ENCODE peak calls at places on chromosome 19, in eight cellular contexts. One of them, this sample, is unnamed.

GRCh38 chr19:47183579-47183978 is 47.4 kb downstream of the BBC3 start:
- DNase-seq in GM13976: no peak
- DNase-seq in epithelial cell of esophagus: no peak
- DNase-seq in HFFc6: no peak
- DNase-seq in neural crest cell: no peak
- DNase-seq in A549: no peak
- DNase-seq in ovary: no peak
- DNase-seq in astrocyte of the cerebellum: no peak
- DNase-seq in this sample: no peak

GRCh38 chr19:6769006-6769637 is 1.9 kb upstream of the SH2D3A start:
- DNase-seq in A549: no peak
- DNase-seq in epithelial cell of esophagus: peak
- DNase-seq in HFFc6: no peak
- DNase-seq in astrocyte of the cerebellum: no peak
- DNase-seq in GM13976: peak
- DNase-seq in ovary: no peak
- DNase-seq in neural crest cell: no peak
- DNase-seq in this sample: no peak

GRCh38 chr19:41670755-41671154 is 17.3 kb downstream of the CEACAM7 start:
- DNase-seq in epithelial cell of esophagus: no peak
- DNase-seq in GM13976: no peak
- DNase-seq in neural crest cell: no peak
- DNase-seq in ovary: no peak
- DNase-seq in HFFc6: no peak
- DNase-seq in astrocyte of the cerebellum: no peak
- DNase-seq in A549: no peak
- DNase-seq in this sample: no peak

GRCh38 chr19:49436381-49437017 is 4.8 kb downstream of the SLC17A7 start:
- DNase-seq in astrocyte of the cerebellum: no peak
- DNase-seq in HFFc6: no peak
- DNase-seq in epithelial cell of esophagus: no peak
- DNase-seq in neural crest cell: no peak
- DNase-seq in A549: no peak
- DNase-seq in GM13976: peak
- DNase-seq in ovary: no peak
- DNase-seq in this sample: no peak

GRCh38 chr19:21604351-21604926 is 99.0 kb downstream of the ZNF429 start:
- DNase-seq in GM13976: no peak
- DNase-seq in neural crest cell: no peak
- DNase-seq in epithelial cell of esophagus: peak
- DNase-seq in ovary: no peak
- DNase-seq in HFFc6: peak
- DNase-seq in astrocyte of the cerebellum: no peak
- DNase-seq in A549: no peak
- DNase-seq in this sample: no peak

GRCh38 chr19:5314012-5314906 is 26.4 kb downstream of the PTPRS start:
- DNase-seq in neural crest cell: no peak
- DNase-seq in astrocyte of the cerebellum: no peak
- DNase-seq in A549: peak
- DNase-seq in GM13976: no peak
- DNase-seq in epithelial cell of esophagus: no peak
- DNase-seq in HFFc6: no peak
- DNase-seq in ovary: no peak
- DNase-seq in this sample: no peak

GRCh38 chr19:28793391-28794168 is 419.4 kb downstream of the UQCRFS1 start:
- DNase-seq in neural crest cell: peak
- DNase-seq in HFFc6: no peak
- DNase-seq in astrocyte of the cerebellum: no peak
- DNase-seq in A549: no peak
- DNase-seq in GM13976: no peak
- DNase-seq in ovary: no peak
- DNase-seq in epithelial cell of esophagus: no peak
- DNase-seq in this sample: no peak

GRCh38 chr19:18414504-18415176 is 4.6 kb upstream of the SSBP4 start:
- DNase-seq in HFFc6: no peak
- DNase-seq in neural crest cell: no peak
- DNase-seq in astrocyte of the cerebellum: no peak
- DNase-seq in A549: no peak
- DNase-seq in GM13976: peak
- DNase-seq in ovary: peak
- DNase-seq in epithelial cell of esophagus: no peak
- DNase-seq in this sample: peak

GRCh38 chr19:307793-308420 is 16.7 kb upstream of the PLPP2 start:
- DNase-seq in epithelial cell of esophagus: no peak
- DNase-seq in A549: no peak
- DNase-seq in GM13976: no peak
- DNase-seq in neural crest cell: no peak
- DNase-seq in HFFc6: no peak
- DNase-seq in ovary: no peak
- DNase-seq in astrocyte of the cerebellum: no peak
- DNase-seq in this sample: no peak

GRCh38 chr19:11214387-11214786 is 17.0 kb upstream of the KANK2 start:
- DNase-seq in A549: no peak
- DNase-seq in HFFc6: no peak
- DNase-seq in GM13976: no peak
- DNase-seq in epithelial cell of esophagus: no peak
- DNase-seq in neural crest cell: no peak
- DNase-seq in astrocyte of the cerebellum: no peak
- DNase-seq in ovary: no peak
- DNase-seq in this sample: no peak

GRCh38 chr19:48975947-48976847 is 11.1 kb downstream of the FTL start:
- DNase-seq in neural crest cell: peak
- DNase-seq in astrocyte of the cerebellum: no peak
- DNase-seq in A549: peak
- DNase-seq in GM13976: peak
- DNase-seq in HFFc6: no peak
- DNase-seq in ovary: no peak
- DNase-seq in epithelial cell of esophagus: no peak
- DNase-seq in this sample: no peak

GRCh38 chr19:48842744-48843162 is 6.5 kb upstream of the HSD17B14 start:
- DNase-seq in epithelial cell of esophagus: peak
- DNase-seq in HFFc6: peak
- DNase-seq in A549: peak
- DNase-seq in GM13976: peak
- DNase-seq in neural crest cell: peak
- DNase-seq in ovary: peak
- DNase-seq in astrocyte of the cerebellum: no peak
- DNase-seq in this sample: no peak

GRCh38 chr19:33684550-33685303 is 63.0 kb downstream of the CHST8 start:
- DNase-seq in astrocyte of the cerebellum: no peak
- DNase-seq in HFFc6: no peak
- DNase-seq in epithelial cell of esophagus: no peak
- DNase-seq in GM13976: no peak
- DNase-seq in ovary: no peak
- DNase-seq in A549: no peak
- DNase-seq in neural crest cell: peak
- DNase-seq in this sample: peak

GRCh38 chr19:33704271-33704670 is 82.5 kb downstream of the CHST8 start:
- DNase-seq in epithelial cell of esophagus: no peak
- DNase-seq in neural crest cell: no peak
- DNase-seq in A549: no peak
- DNase-seq in GM13976: no peak
- DNase-seq in ovary: no peak
- DNase-seq in HFFc6: no peak
- DNase-seq in astrocyte of the cerebellum: no peak
- DNase-seq in this sample: peak

GRCh38 chr19:11540642-11541041 is 2.0 kb downstream of the CNN1 start:
- DNase-seq in HFFc6: no peak
- DNase-seq in neural crest cell: no peak
- DNase-seq in astrocyte of the cerebellum: no peak
- DNase-seq in ovary: no peak
- DNase-seq in A549: no peak
- DNase-seq in GM13976: no peak
- DNase-seq in epithelial cell of esophagus: no peak
- DNase-seq in this sample: no peak

GRCh38 chr19:28313633-28314032 is 899.3 kb downstream of the UQCRFS1 start:
- DNase-seq in epithelial cell of esophagus: no peak
- DNase-seq in ovary: peak
- DNase-seq in HFFc6: no peak
- DNase-seq in A549: no peak
- DNase-seq in astrocyte of the cerebellum: peak
- DNase-seq in neural crest cell: no peak
- DNase-seq in GM13976: no peak
- DNase-seq in this sample: no peak

GRCh38 chr19:48491793-48492123 is 19.9 kb downstream of the LMTK3 start:
- DNase-seq in epithelial cell of esophagus: no peak
- DNase-seq in HFFc6: no peak
- DNase-seq in neural crest cell: no peak
- DNase-seq in A549: no peak
- DNase-seq in astrocyte of the cerebellum: no peak
- DNase-seq in GM13976: no peak
- DNase-seq in ovary: no peak
- DNase-seq in this sample: no peak

GRCh38 chr19:5225486-5226345 is 114.9 kb downstream of the PTPRS start:
- DNase-seq in GM13976: no peak
- DNase-seq in astrocyte of the cerebellum: no peak
- DNase-seq in ovary: no peak
- DNase-seq in neural crest cell: peak
- DNase-seq in epithelial cell of esophagus: no peak
- DNase-seq in HFFc6: no peak
- DNase-seq in A549: no peak
- DNase-seq in this sample: no peak

GRCh38 chr19:56245062-56245740 is 27.3 kb upstream of the EDDM13 start:
- DNase-seq in astrocyte of the cerebellum: no peak
- DNase-seq in ovary: no peak
- DNase-seq in neural crest cell: no peak
- DNase-seq in GM13976: no peak
- DNase-seq in A549: no peak
- DNase-seq in epithelial cell of esophagus: peak
- DNase-seq in HFFc6: peak
- DNase-seq in this sample: no peak

GRCh38 chr19:33646306-33646705 is 24.6 kb downstream of the CHST8 start:
- DNase-seq in astrocyte of the cerebellum: no peak
- DNase-seq in GM13976: no peak
- DNase-seq in epithelial cell of esophagus: no peak
- DNase-seq in ovary: no peak
- DNase-seq in neural crest cell: no peak
- DNase-seq in HFFc6: no peak
- DNase-seq in A549: no peak
- DNase-seq in this sample: no peak

GRCh38 chr19:17889609-17890214 is 18.0 kb downstream of the SLC5A5 start:
- DNase-seq in GM13976: peak
- DNase-seq in HFFc6: peak
- DNase-seq in astrocyte of the cerebellum: peak
- DNase-seq in ovary: no peak
- DNase-seq in epithelial cell of esophagus: peak
- DNase-seq in A549: peak
- DNase-seq in neural crest cell: peak
- DNase-seq in this sample: no peak

GRCh38 chr19:33490041-33490451 is 31.5 kb downstream of the PEPD start:
- DNase-seq in A549: no peak
- DNase-seq in HFFc6: no peak
- DNase-seq in GM13976: no peak
- DNase-seq in astrocyte of the cerebellum: no peak
- DNase-seq in ovary: no peak
- DNase-seq in neural crest cell: no peak
- DNase-seq in epithelial cell of esophagus: no peak
- DNase-seq in this sample: no peak

GRCh38 chr19:36668646-36669045 is 2.0 kb upstream of the ZNF461 start:
- DNase-seq in epithelial cell of esophagus: no peak
- DNase-seq in neural crest cell: no peak
- DNase-seq in A549: no peak
- DNase-seq in astrocyte of the cerebellum: no peak
- DNase-seq in HFFc6: no peak
- DNase-seq in GM13976: no peak
- DNase-seq in ovary: no peak
- DNase-seq in this sample: no peak

GRCh38 chr19:50513746-50514345 is at the start of gene ASPDH:
- DNase-seq in A549: no peak
- DNase-seq in GM13976: no peak
- DNase-seq in HFFc6: no peak
- DNase-seq in astrocyte of the cerebellum: no peak
- DNase-seq in neural crest cell: no peak
- DNase-seq in epithelial cell of esophagus: no peak
- DNase-seq in ovary: no peak
- DNase-seq in this sample: no peak
- TF ChIP-seq CTCF in A549: no peak
- TF ChIP-seq CTCF in GM13976: no peak
- TF ChIP-seq CTCF in HFFc6: no peak
- TF ChIP-seq CTCF in astrocyte of the cerebellum: no peak
- TF ChIP-seq CTCF in neural crest cell: no peak
- TF ChIP-seq CTCF in epithelial cell of esophagus: no peak
- TF ChIP-seq CTCF in ovary: no peak
- TF ChIP-seq CTCF in this sample: no peak

GRCh38 chr19:32287811-32288227 is 57.6 kb upstream of the ZNF507 start:
- DNase-seq in A549: peak
- DNase-seq in epithelial cell of esophagus: peak
- DNase-seq in astrocyte of the cerebellum: peak
- DNase-seq in GM13976: no peak
- DNase-seq in neural crest cell: peak
- DNase-seq in HFFc6: peak
- DNase-seq in ovary: peak
- DNase-seq in this sample: no peak
- TF ChIP-seq CTCF in A549: peak
- TF ChIP-seq CTCF in epithelial cell of esophagus: peak
- TF ChIP-seq CTCF in astrocyte of the cerebellum: peak
- TF ChIP-seq CTCF in GM13976: peak
- TF ChIP-seq CTCF in neural crest cell: peak
- TF ChIP-seq CTCF in HFFc6: peak
- TF ChIP-seq CTCF in ovary: no peak
- TF ChIP-seq CTCF in this sample: peak

DNA sequence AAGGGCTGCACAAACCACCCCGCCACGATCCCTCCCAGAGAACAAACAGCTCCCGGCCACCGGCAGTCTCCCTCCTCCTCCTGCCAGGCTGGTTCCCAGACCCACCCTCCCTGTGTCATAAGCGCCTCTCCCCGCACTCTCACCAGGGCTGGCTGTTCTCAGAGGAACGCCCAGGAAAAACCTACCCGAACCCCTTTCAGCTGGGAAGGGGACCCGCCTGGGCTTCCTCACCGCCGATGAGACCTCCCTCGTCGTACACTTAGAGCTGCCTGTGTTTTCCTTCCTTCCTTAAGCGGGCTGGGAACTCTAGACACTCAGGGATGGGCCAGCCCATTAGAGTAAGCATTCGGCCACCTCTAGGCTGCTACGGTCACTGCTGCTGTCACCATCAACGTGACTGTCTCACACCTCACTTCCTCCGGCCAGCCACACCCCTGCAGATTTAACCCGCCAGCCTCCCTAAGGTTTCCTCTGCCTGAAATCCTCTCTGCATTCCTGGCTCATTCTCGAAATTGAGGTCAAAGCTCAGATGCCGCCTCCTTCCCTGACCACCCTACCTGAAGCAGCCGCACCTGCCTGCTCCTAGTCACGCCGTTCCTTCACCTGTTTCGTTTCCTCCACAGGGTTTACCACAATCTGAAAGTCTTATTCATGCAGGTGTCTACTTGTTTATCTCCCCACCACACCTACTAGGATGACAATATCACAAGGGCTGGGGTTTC is 6.3 kb upstream of the RDH13 start:
- DNase-seq in A549: peak
- DNase-seq in astrocyte of the cerebellum: no peak
- DNase-seq in HFFc6: no peak
- DNase-seq in GM13976: no peak
- DNase-seq in epithelial cell of esophagus: peak
- DNase-seq in ovary: no peak
- DNase-seq in neural crest cell: no peak
- DNase-seq in this sample: peak
- TF ChIP-seq CTCF in A549: no peak
- TF ChIP-seq CTCF in astrocyte of the cerebellum: no peak
- TF ChIP-seq CTCF in HFFc6: no peak
- TF ChIP-seq CTCF in GM13976: no peak
- TF ChIP-seq CTCF in epithelial cell of esophagus: no peak
- TF ChIP-seq CTCF in ovary: no peak
- TF ChIP-seq CTCF in neural crest cell: no peak
- TF ChIP-seq CTCF in this sample: no peak

GRCh38 chr19:3057275-3057714 is 5.0 kb downstream of the TLE5 start:
- DNase-seq in ovary: peak
- DNase-seq in HFFc6: no peak
- DNase-seq in neural crest cell: no peak
- DNase-seq in epithelial cell of esophagus: peak
- DNase-seq in A549: peak
- DNase-seq in astrocyte of the cerebellum: peak
- DNase-seq in GM13976: no peak
- DNase-seq in this sample: no peak
- TF ChIP-seq CTCF in ovary: no peak
- TF ChIP-seq CTCF in HFFc6: no peak
- TF ChIP-seq CTCF in neural crest cell: no peak
- TF ChIP-seq CTCF in epithelial cell of esophagus: no peak
- TF ChIP-seq CTCF in A549: no peak
- TF ChIP-seq CTCF in astrocyte of the cerebellum: no peak
- TF ChIP-seq CTCF in GM13976: no peak
- TF ChIP-seq CTCF in this sample: no peak

This sample was measured in CD14-positive monocyte.